ENCODE peak calls at places on chromosomes 2 and 18, in five cellular contexts. U, D, S, Z and E are unnamed samples.
A peak's percentile ranks its signal among the peaks of the same experiment; 100 is the strongest.

GRCh38 chr2:68912732-68913131 is 40.0 kb downstream of the GKN2 start:
- DNase-seq in U (no peak), D (no peak), S (no peak), Z (no peak), E (no peak)

GRCh38 chr2:96931966-96932365 is 54.4 kb downstream of the FAM178B start:
- DNase-seq in U (no peak), D (no peak), S (no peak), Z (no peak), E (no peak)

GRCh38 chr2:12890481-12890980 is 173.8 kb downstream of the TRIB2 start:
- DNase-seq in U (no peak), D (no peak), S (no peak), Z (no peak), E (no peak)

GRCh38 chr2:240399419-240400318 is 35.8 kb upstream of the GPC1 start:
- DNase-seq in U (no peak), D (no peak), S (no peak), Z (no peak), E (no peak)

GRCh38 chr18:7417742-7418141 is 149.4 kb upstream of the PTPRM start:
- DNase-seq in U (peak; percentile 91), D (no peak), S (no peak), Z (no peak), E (peak; percentile 54)

GRCh38 chr2:101559576-101559975 is 84.7 kb upstream of the RFX8 start:
- DNase-seq in U (peak; percentile 86), D (peak; percentile 83), S (no peak), Z (no peak), E (peak; percentile 80)

GRCh38 chr2:216149741-216150140 is 40.6 kb downstream of the XRCC5 start:
- DNase-seq in U (peak; percentile 14), D (peak; percentile 45), S (no peak), Z (no peak), E (peak; percentile 9)

GRCh38 chr2:190596998-190597397 is 51.9 kb upstream of the NAB1 start:
- DNase-seq in U (no peak), D (no peak), S (no peak), Z (no peak), E (no peak)

GRCh38 chr18:44624052-44624451 is 56.6 kb upstream of the SETBP1 start:
- DNase-seq in U (no peak), D (no peak), S (no peak), Z (no peak), E (no peak)

GRCh38 chr2:223414646-223415045 is 187.5 kb downstream of the SCG2 start:
- DNase-seq in U (no peak), D (no peak), S (no peak), Z (no peak), E (no peak)

GRCh38 chr2:88590998-88591613 is 36.2 kb downstream of the EIF2AK3 start:
- DNase-seq in U (peak; percentile 69), D (peak; percentile 80), S (peak; percentile 56), Z (peak; percentile 19), E (peak; percentile 69)

GRCh38 chr18:22286576-22286975 is 117.2 kb downstream of the GATA6 start:
- DNase-seq in U (peak; percentile 60), D (no peak), S (no peak), Z (no peak), E (peak; percentile 69)

GRCh38 chr2:16218651-16219050 is 278.3 kb downstream of the MYCN start:
- DNase-seq in U (no peak), D (peak; percentile 10), S (no peak), Z (no peak), E (no peak)

GRCh38 chr2:174076948-174077347 is 111.8 kb upstream of the SP3 start:
- DNase-seq in U (no peak), D (no peak), S (no peak), Z (no peak), E (no peak)

GRCh38 chr2:36058953-36059352 is 296.6 kb upstream of the CRIM1 start:
- DNase-seq in U (peak; percentile 13), D (no peak), S (no peak), Z (no peak), E (no peak)

GRCh38 chr2:71889991-71890684 is 257.5 kb downstream of the CYP26B1 start:
- DNase-seq in U (peak; percentile 90), D (no peak), S (no peak), Z (no peak), E (peak; percentile 30)

GRCh38 chr2:170554278-170554955 is 160.7 kb upstream of the SP5 start:
- DNase-seq in U (peak; percentile 72), D (peak; percentile 91), S (no peak), Z (no peak), E (peak; percentile 93)

GRCh38 chr2:23663730-23664005 is 263.3 kb downstream of the ATAD2B start:
- DNase-seq in U (no peak), D (no peak), S (no peak), Z (no peak), E (no peak)

GRCh38 chr2:118913131-118913804 is 28.7 kb upstream of the MARCO start:
- DNase-seq in U (peak; percentile 25), D (no peak), S (no peak), Z (no peak), E (no peak)